ENCODE peak calls at places on chromosomes 3 and 15, in nine cellular contexts. One of them, this sample, is unnamed.

GRCh38 chr15:32657198-32657886 is 15.8 kb downstream of the SCG5 start:
- ATAC-seq in heart right ventricle: no peak
- ATAC-seq in right cardiac atrium: no peak
- ATAC-seq in K562: peak; percentile 65
- ATAC-seq in lower lobe of right lung: peak; percentile 92
- ATAC-seq in PC-3: peak; percentile 19
- ATAC-seq in left lung: peak; percentile 82
- ATAC-seq in RWPE2: peak; percentile 69
- ATAC-seq in upper lobe of right lung: peak; percentile 82
- ATAC-seq in this sample: no peak

GRCh38 chr3:30527720-30528119 is 78.7 kb upstream of the TGFBR2 start:
- ATAC-seq in PC-3: no peak
- ATAC-seq in left lung: no peak
- ATAC-seq in heart right ventricle: no peak
- ATAC-seq in RWPE2: no peak
- ATAC-seq in K562: no peak
- ATAC-seq in right cardiac atrium: peak; percentile 67
- ATAC-seq in lower lobe of right lung: no peak
- ATAC-seq in upper lobe of right lung: no peak
- ATAC-seq in this sample: peak; percentile 37

GRCh38 chr15:56126409-56126808 is 117.3 kb downstream of the RFX7 start:
- ATAC-seq in K562: no peak
- ATAC-seq in PC-3: no peak
- ATAC-seq in left lung: no peak
- ATAC-seq in upper lobe of right lung: no peak
- ATAC-seq in right cardiac atrium: no peak
- ATAC-seq in lower lobe of right lung: no peak
- ATAC-seq in heart right ventricle: no peak
- ATAC-seq in RWPE2: no peak
- ATAC-seq in this sample: no peak

GRCh38 chr15:101675796-101676582 is 23.8 kb upstream of the TM2D3 start:
- ATAC-seq in left lung: no peak
- ATAC-seq in K562: no peak
- ATAC-seq in right cardiac atrium: no peak
- ATAC-seq in upper lobe of right lung: no peak
- ATAC-seq in RWPE2: peak; percentile 72
- ATAC-seq in heart right ventricle: no peak
- ATAC-seq in PC-3: peak; percentile 86
- ATAC-seq in lower lobe of right lung: no peak
- ATAC-seq in this sample: no peak

GRCh38 chr3:31043184-31043819 is 148.8 kb upstream of the GADL1 start:
- ATAC-seq in RWPE2: peak; percentile 55
- ATAC-seq in PC-3: no peak
- ATAC-seq in upper lobe of right lung: no peak
- ATAC-seq in left lung: no peak
- ATAC-seq in right cardiac atrium: peak; percentile 14
- ATAC-seq in K562: no peak
- ATAC-seq in lower lobe of right lung: no peak
- ATAC-seq in heart right ventricle: no peak
- ATAC-seq in this sample: no peak

GRCh38 chr15:100764778-100765457 is 114.7 kb upstream of the ALDH1A3 start:
- ATAC-seq in PC-3: peak; percentile 45
- ATAC-seq in lower lobe of right lung: peak; percentile 33
- ATAC-seq in heart right ventricle: no peak
- ATAC-seq in right cardiac atrium: no peak
- ATAC-seq in K562: peak; percentile 18
- ATAC-seq in RWPE2: peak; percentile 7
- ATAC-seq in upper lobe of right lung: peak; percentile 36
- ATAC-seq in left lung: peak; percentile 68
- ATAC-seq in this sample: no peak

GRCh38 chr15:81163961-81164800 is 30.1 kb downstream of the CFAP161 start:
- ATAC-seq in upper lobe of right lung: peak; percentile 31
- ATAC-seq in heart right ventricle: no peak
- ATAC-seq in PC-3: peak; percentile 50
- ATAC-seq in lower lobe of right lung: peak; percentile 36
- ATAC-seq in right cardiac atrium: no peak
- ATAC-seq in K562: peak; percentile 91
- ATAC-seq in left lung: peak; percentile 33
- ATAC-seq in RWPE2: peak; percentile 17
- ATAC-seq in this sample: no peak

GRCh38 chr3:25033407-25034029 is 394.5 kb upstream of the RARB start:
- ATAC-seq in lower lobe of right lung: peak; percentile 68
- ATAC-seq in heart right ventricle: peak; percentile 62
- ATAC-seq in left lung: peak; percentile 71
- ATAC-seq in PC-3: peak; percentile 35
- ATAC-seq in K562: peak; percentile 41
- ATAC-seq in upper lobe of right lung: peak; percentile 86
- ATAC-seq in right cardiac atrium: peak; percentile 70
- ATAC-seq in RWPE2: no peak
- ATAC-seq in this sample: peak; percentile 20

GRCh38 chr3:15277861-15278260 is 54.5 kb downstream of the SH3BP5 start:
- ATAC-seq in K562: no peak
- ATAC-seq in left lung: no peak
- ATAC-seq in heart right ventricle: no peak
- ATAC-seq in lower lobe of right lung: no peak
- ATAC-seq in right cardiac atrium: no peak
- ATAC-seq in PC-3: no peak
- ATAC-seq in upper lobe of right lung: no peak
- ATAC-seq in RWPE2: no peak
- ATAC-seq in this sample: no peak

GRCh38 chr15:66494262-66494661 is 3.3 kb downstream of the SNAPC5 start:
- ATAC-seq in PC-3: no peak
- ATAC-seq in right cardiac atrium: no peak
- ATAC-seq in upper lobe of right lung: no peak
- ATAC-seq in lower lobe of right lung: no peak
- ATAC-seq in left lung: no peak
- ATAC-seq in K562: no peak
- ATAC-seq in RWPE2: no peak
- ATAC-seq in heart right ventricle: no peak
- ATAC-seq in this sample: no peak

GRCh38 chr15:99741835-99742234 is 8.6 kb upstream of the LYSMD4 start:
- ATAC-seq in PC-3: no peak
- ATAC-seq in K562: no peak
- ATAC-seq in left lung: no peak
- ATAC-seq in lower lobe of right lung: no peak
- ATAC-seq in heart right ventricle: no peak
- ATAC-seq in right cardiac atrium: no peak
- ATAC-seq in upper lobe of right lung: no peak
- ATAC-seq in RWPE2: no peak
- ATAC-seq in this sample: no peak

GRCh38 chr15:40114218-40114617 is 5.5 kb upstream of the BMF start:
- ATAC-seq in heart right ventricle: no peak
- ATAC-seq in right cardiac atrium: no peak
- ATAC-seq in lower lobe of right lung: no peak
- ATAC-seq in RWPE2: no peak
- ATAC-seq in upper lobe of right lung: no peak
- ATAC-seq in left lung: no peak
- ATAC-seq in K562: no peak
- ATAC-seq in PC-3: no peak
- ATAC-seq in this sample: no peak

GRCh38 chr3:168063122-168063521 is 32.6 kb downstream of the GOLIM4 start:
- ATAC-seq in PC-3: no peak
- ATAC-seq in RWPE2: no peak
- ATAC-seq in heart right ventricle: no peak
- ATAC-seq in upper lobe of right lung: no peak
- ATAC-seq in K562: no peak
- ATAC-seq in lower lobe of right lung: no peak
- ATAC-seq in right cardiac atrium: no peak
- ATAC-seq in left lung: no peak
- ATAC-seq in this sample: no peak

GRCh38 chr15:41926184-41927056 is 32.6 kb upstream of the SPTBN5 start:
- ATAC-seq in heart right ventricle: no peak
- ATAC-seq in K562: peak; percentile 54
- ATAC-seq in PC-3: peak; percentile 21
- ATAC-seq in lower lobe of right lung: peak; percentile 36
- ATAC-seq in left lung: peak; percentile 60
- ATAC-seq in upper lobe of right lung: peak; percentile 73
- ATAC-seq in right cardiac atrium: peak; percentile 73
- ATAC-seq in RWPE2: no peak
- ATAC-seq in this sample: no peak

GRCh38 chr3:112602217-112602838 is 38.6 kb downstream of the CCDC80 start:
- ATAC-seq in right cardiac atrium: no peak
- ATAC-seq in PC-3: no peak
- ATAC-seq in left lung: no peak
- ATAC-seq in K562: no peak
- ATAC-seq in RWPE2: no peak
- ATAC-seq in heart right ventricle: no peak
- ATAC-seq in lower lobe of right lung: no peak
- ATAC-seq in upper lobe of right lung: no peak
- ATAC-seq in this sample: no peak

GRCh38 chr3:142844339-142844977 is 44.4 kb downstream of the PCOLCE2 start:
- ATAC-seq in upper lobe of right lung: peak; percentile 65
- ATAC-seq in RWPE2: peak; percentile 77
- ATAC-seq in right cardiac atrium: no peak
- ATAC-seq in lower lobe of right lung: no peak
- ATAC-seq in PC-3: peak; percentile 74
- ATAC-seq in K562: peak; percentile 91
- ATAC-seq in left lung: peak; percentile 73
- ATAC-seq in heart right ventricle: no peak
- ATAC-seq in this sample: no peak

GRCh38 chr15:47719730-47720129 is 2.4 kb downstream of the SEMA6D start:
- ATAC-seq in right cardiac atrium: no peak
- ATAC-seq in RWPE2: no peak
- ATAC-seq in PC-3: no peak
- ATAC-seq in heart right ventricle: no peak
- ATAC-seq in upper lobe of right lung: no peak
- ATAC-seq in lower lobe of right lung: no peak
- ATAC-seq in K562: no peak
- ATAC-seq in left lung: no peak
- ATAC-seq in this sample: no peak
- H3K27me3 ChIP-seq in right cardiac atrium: no peaks in the 10 kb centered on the region
- H3K27me3 ChIP-seq in RWPE2: no peaks in the 10 kb centered on the region
- H3K27me3 ChIP-seq in PC-3: no peaks in the 10 kb centered on the region
- H3K27me3 ChIP-seq in heart right ventricle: no peaks in the 10 kb centered on the region
- H3K27me3 ChIP-seq in upper lobe of right lung: peaks cover 21% of the 10 kb centered on the region
- H3K27me3 ChIP-seq in lower lobe of right lung: peaks cover 18% of the 10 kb centered on the region
- H3K27me3 ChIP-seq in K562: no peaks in the 10 kb centered on the region
- H3K27me3 ChIP-seq in left lung: peaks cover 10% of the 10 kb centered on the region
- H3K27me3 ChIP-seq in this sample: no peaks in the 10 kb centered on the region

DNA sequence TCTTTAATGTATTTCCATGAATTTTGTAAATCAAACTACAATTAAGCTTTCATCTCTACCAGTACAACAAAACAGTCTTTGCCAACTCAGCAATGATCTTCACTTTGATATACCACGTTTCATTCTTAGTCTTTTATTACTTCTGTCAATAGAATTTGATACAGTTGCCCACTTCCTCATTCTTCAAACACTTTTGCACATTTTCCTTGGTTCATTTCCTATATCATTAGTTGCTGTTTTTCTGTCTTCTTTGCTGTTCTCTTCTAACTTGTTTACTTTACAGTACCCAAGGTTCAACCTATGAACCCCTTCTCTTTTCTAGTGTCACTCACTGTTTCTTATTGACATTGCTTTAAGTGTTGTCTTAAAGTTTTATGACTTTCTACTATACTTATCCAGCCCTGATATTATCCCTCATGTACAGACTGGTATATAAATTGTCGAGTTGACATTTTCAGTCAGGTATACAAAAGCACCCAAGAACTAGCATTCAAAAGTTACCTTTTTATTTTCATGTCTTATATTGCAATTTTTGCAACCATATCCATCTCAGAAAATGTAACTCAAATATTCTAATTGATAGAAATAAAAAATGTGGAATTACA is 903.1 kb downstream of the NSUN3 start:
- ATAC-seq in heart right ventricle: no peak
- ATAC-seq in left lung: no peak
- ATAC-seq in upper lobe of right lung: no peak
- ATAC-seq in right cardiac atrium: no peak
- ATAC-seq in PC-3: no peak
- ATAC-seq in RWPE2: no peak
- ATAC-seq in lower lobe of right lung: no peak
- ATAC-seq in K562: no peak
- ATAC-seq in this sample: no peak
- H3K4me3 ChIP-seq in heart right ventricle: no peak overlapping the region
- H3K4me3 ChIP-seq in left lung: no peak overlapping the region
- H3K4me3 ChIP-seq in upper lobe of right lung: no peak overlapping the region
- H3K4me3 ChIP-seq in right cardiac atrium: no peak overlapping the region
- H3K4me3 ChIP-seq in PC-3: no peak overlapping the region
- H3K4me3 ChIP-seq in RWPE2: no peak overlapping the region
- H3K4me3 ChIP-seq in lower lobe of right lung: no peak overlapping the region
- H3K4me3 ChIP-seq in K562: no peak overlapping the region
- H3K4me3 ChIP-seq in this sample: no peak overlapping the region

DNA sequence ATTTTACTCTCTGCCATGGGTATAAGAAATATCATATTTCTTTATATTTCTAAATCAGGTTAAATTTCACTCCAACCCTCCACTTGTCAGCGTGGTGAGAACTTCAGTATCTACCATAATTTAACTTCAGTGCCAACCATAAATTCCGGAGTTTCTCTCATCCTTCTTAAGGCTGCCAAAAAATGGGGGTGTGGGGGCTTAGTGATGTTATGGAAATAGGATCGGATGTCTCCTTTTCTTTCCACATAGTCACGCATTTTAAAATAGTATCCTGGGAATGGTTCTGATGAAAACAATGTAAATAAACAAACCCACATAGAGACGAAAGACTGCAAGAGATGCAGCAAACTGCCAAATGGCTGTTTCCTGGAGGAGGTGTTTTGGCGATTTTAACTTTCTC is 12.9 kb upstream of the FAM3D start:
- ATAC-seq in left lung: no peak
- ATAC-seq in lower lobe of right lung: no peak
- ATAC-seq in K562: no peak
- ATAC-seq in upper lobe of right lung: no peak
- ATAC-seq in RWPE2: no peak
- ATAC-seq in right cardiac atrium: peak; percentile 44
- ATAC-seq in PC-3: no peak
- ATAC-seq in heart right ventricle: no peak
- ATAC-seq in this sample: no peak
- H3K27me3 ChIP-seq in left lung: no peaks in the 10 kb centered on the region
- H3K27me3 ChIP-seq in lower lobe of right lung: no peaks in the 10 kb centered on the region
- H3K27me3 ChIP-seq in K562: peaks cover 3% of the 10 kb centered on the region
- H3K27me3 ChIP-seq in upper lobe of right lung: no peaks in the 10 kb centered on the region
- H3K27me3 ChIP-seq in RWPE2: no peaks in the 10 kb centered on the region
- H3K27me3 ChIP-seq in right cardiac atrium: no peaks in the 10 kb centered on the region
- H3K27me3 ChIP-seq in PC-3: no peaks in the 10 kb centered on the region
- H3K27me3 ChIP-seq in heart right ventricle: peaks cover 7% of the 10 kb centered on the region
- H3K27me3 ChIP-seq in this sample: peaks cover 16% of the 10 kb centered on the region

DNA sequence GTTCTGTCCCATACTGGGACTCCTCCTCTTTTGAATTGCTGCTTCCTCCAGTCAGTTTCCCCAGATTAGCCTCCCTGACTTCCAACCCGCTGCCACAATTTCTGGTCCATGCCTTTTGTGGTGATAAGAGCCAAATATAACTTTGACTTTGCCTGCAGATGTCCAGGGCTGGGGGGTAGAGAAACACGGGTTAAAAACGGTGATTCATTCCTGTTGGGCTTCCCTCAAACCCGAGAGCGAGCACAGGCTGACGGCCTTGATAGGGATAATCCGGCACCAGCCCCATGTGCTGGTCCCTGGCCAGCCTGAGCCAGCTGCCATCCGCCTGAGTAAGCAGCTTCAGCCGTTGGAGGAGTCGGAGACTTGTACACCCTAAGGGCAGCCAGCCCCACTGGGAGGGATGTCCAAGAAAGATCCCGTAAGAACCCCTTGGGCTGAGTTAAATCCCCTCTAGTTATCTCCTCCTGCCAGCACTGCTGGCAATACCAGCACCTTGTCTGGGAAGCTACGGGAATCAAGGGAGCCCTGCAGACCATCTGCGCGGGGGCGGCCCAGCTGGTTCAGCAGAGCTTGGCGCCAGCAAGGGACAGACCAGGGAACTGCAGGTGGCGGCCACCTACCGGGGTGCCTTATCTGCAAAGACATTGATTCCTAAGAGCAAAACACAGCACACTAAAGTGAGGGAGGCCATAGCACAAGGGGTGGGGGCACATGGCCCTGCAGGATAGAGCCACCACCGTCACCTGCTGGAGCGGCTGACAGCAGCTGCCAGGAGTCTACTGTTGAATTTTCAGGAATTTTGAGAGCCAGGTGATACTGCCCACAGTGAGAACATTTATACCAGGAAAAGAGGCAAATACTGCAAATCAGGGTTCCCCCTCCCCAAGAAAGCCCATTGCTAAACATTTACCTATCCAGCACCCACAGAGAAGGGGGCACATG is 18.1 kb downstream of the CSPG4 start:
- ATAC-seq in heart right ventricle: peak; percentile 71
- ATAC-seq in right cardiac atrium: peak; percentile 84
- ATAC-seq in RWPE2: peak; percentile 96
- ATAC-seq in upper lobe of right lung: peak; percentile 45
- ATAC-seq in left lung: peak; percentile 76
- ATAC-seq in PC-3: peak; percentile 94
- ATAC-seq in lower lobe of right lung: peak; percentile 72
- ATAC-seq in K562: peak; percentile 94
- ATAC-seq in this sample: peak; percentile 86
- H3K4me3 ChIP-seq in heart right ventricle: no peak overlapping the region
- H3K4me3 ChIP-seq in right cardiac atrium: no peak overlapping the region
- H3K4me3 ChIP-seq in RWPE2: no peak overlapping the region
- H3K4me3 ChIP-seq in upper lobe of right lung: no peak overlapping the region
- H3K4me3 ChIP-seq in left lung: no peak overlapping the region
- H3K4me3 ChIP-seq in PC-3: no peak overlapping the region
- H3K4me3 ChIP-seq in lower lobe of right lung: no peak overlapping the region
- H3K4me3 ChIP-seq in K562: no peak overlapping the region
- H3K4me3 ChIP-seq in this sample: no peak overlapping the region